ENCODE peak calls at places on chromosomes 4 and X, in ten cellular contexts. X is aorta; N is heart right ventricle; J is uterus; F is CD4-positive, alpha-beta memory T cell; S is body of pancreas; Z is upper lobe of right lung; U is endodermal cell; I is mammary epithelial cell; E is H9. C is an unnamed sample.

GRCh38 chrX:129697204-129697829 is 41.5 kb upstream of the XPNPEP2 start:
- DNase-seq in J (no peak), Z (no peak), E (peak; percentile 26), N (no peak), F (no peak), U (no peak), S (no peak), I (no peak), X (no peak), C (no peak)

GRCh38 chr4:179521937-179522336 is 2079.7 kb upstream of the AGA start:
- DNase-seq in E (no peak), I (no peak), S (no peak), F (no peak), J (no peak), Z (no peak), U (no peak), X (no peak), N (no peak), C (no peak)

GRCh38 chr4:53510316-53510715 is 81.0 kb downstream of the LNX1 start:
- DNase-seq in F (no peak), N (no peak), X (no peak), U (no peak), E (no peak), S (no peak), I (no peak), Z (no peak), J (no peak), C (no peak)

GRCh38 chrX:13263560-13264251 is 56.1 kb downstream of the ATXN3L start:
- DNase-seq in Z (no peak), I (no peak), J (no peak), F (no peak), S (no peak), N (no peak), U (no peak), E (no peak), X (no peak), C (no peak)

GRCh38 chr4:125679989-125680388 is 365.2 kb downstream of the FAT4 start:
- DNase-seq in X (no peak), Z (no peak), S (no peak), J (no peak), E (no peak), N (no peak), I (no peak), F (no peak), U (no peak), C (no peak)

GRCh38 chr4:65367306-65367705 is 303.0 kb downstream of the EPHA5 start:
- DNase-seq in S (no peak), E (no peak), F (no peak), N (no peak), Z (no peak), X (no peak), J (no peak), I (no peak), U (no peak), C (no peak)

GRCh38 chr4:177070533-177070932 is 239.1 kb upstream of the NEIL3 start:
- DNase-seq in S (no peak), E (no peak), F (no peak), I (no peak), J (no peak), N (no peak), U (no peak), Z (no peak), X (no peak), C (no peak)

GRCh38 chr4:63212075-63212474 is 1197.2 kb downstream of the TECRL start:
- DNase-seq in E (no peak), N (no peak), J (no peak), F (no peak), Z (no peak), U (no peak), I (no peak), S (no peak), X (no peak), C (no peak)

GRCh38 chrX:8869812-8870211 is 68.6 kb upstream of the FAM9A start:
- DNase-seq in X (no peak), N (no peak), U (no peak), E (no peak), Z (no peak), S (no peak), I (no peak), J (no peak), F (no peak), C (no peak)

GRCh38 chr4:172980178-172980577 is 188.4 kb upstream of the GALNT7 start:
- DNase-seq in N (no peak), J (no peak), Z (no peak), U (no peak), S (no peak), F (no peak), I (no peak), X (no peak), E (no peak), C (no peak)

GRCh38 chr4:147309434-147309833 is 171.5 kb upstream of the EDNRA start:
- DNase-seq in X (no peak), I (no peak), F (no peak), S (no peak), N (no peak), E (no peak), J (no peak), Z (no peak), U (no peak), C (no peak)

GRCh38 chr4:124183926-124184325 is 528.6 kb downstream of the ANKRD50 start:
- DNase-seq in F (no peak), X (no peak), E (no peak), U (no peak), I (no peak), J (no peak), Z (no peak), S (no peak), N (no peak), C (no peak)

GRCh38 chr4:74675673-74676279 is 118.5 kb downstream of the BTC start:
- DNase-seq in I (peak; percentile 60), E (no peak), U (no peak), Z (no peak), X (no peak), J (no peak), S (peak; percentile 42), F (peak; percentile 26), N (no peak), C (no peak)

GRCh38 chrX:44828008-44828605 is 15.7 kb upstream of the DUSP21 start:
- DNase-seq in E (no peak), J (no peak), U (no peak), I (peak; percentile 85), N (no peak), Z (no peak), S (no peak), X (no peak), F (no peak), C (peak; percentile 17)

DNA sequence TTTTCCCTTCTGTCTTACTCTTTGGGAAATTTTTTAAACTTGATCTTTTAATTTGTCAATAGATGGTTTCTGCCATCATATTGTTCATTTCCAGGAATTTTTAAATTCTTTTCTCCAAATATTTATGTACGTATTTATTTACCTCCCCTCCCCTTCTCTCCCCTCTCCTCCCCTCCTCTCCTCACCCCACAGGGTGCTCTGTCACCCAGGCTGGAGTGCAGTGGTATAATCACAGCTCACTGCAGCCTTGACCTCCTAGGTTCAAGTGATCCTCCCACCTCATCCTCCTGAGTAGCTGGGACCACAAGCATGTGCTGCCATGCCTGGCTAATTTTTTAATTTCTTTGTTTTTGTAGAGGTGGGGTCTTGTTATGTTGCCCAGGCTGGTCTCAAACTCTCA is 73.8 kb downstream of the WWC2 start:
- DNase-seq in E (no peak), X (no peak), I (no peak), N (no peak), U (no peak), J (no peak), S (no peak), Z (no peak), F (no peak), C (no peak)
- H3K4me1 ChIP-seq in E (peaks cover 14% of the 10 kb centered on the region), X (no peaks in the 10 kb centered on the region), I (peaks cover 12% of the 10 kb centered on the region), N (peaks cover 20% of the 10 kb centered on the region), U (peaks cover 8% of the 10 kb centered on the region), J (no peaks in the 10 kb centered on the region), S (peaks cover 49% of the 10 kb centered on the region), Z (peaks cover 15% of the 10 kb centered on the region), F (no peaks in the 10 kb centered on the region), C (peaks cover 4% of the 10 kb centered on the region)

DNA sequence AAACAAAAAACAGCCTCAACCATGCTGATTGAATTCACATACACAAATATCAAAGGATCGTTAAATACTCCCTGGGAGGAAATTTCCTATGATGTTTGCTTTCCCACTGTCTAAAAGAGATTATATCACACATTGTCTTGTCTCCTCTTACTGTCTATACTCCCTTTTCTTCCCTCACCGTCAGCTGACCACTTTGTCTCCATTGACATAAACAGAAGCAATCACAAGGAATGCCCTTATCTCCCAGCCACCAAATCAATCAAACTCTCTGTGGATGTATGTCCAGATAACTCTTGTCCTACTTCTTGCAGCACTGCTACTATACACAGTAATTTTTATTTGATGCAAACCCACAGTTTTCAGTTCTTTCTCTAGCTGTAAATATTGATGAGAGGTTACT is 12.2 kb upstream of the NUDT9 start:
- DNase-seq in J (no peak), F (no peak), S (no peak), X (no peak), U (no peak), Z (no peak), I (no peak), E (no peak), N (no peak), C (no peak)
- H3K27ac ChIP-seq in J (no peak overlapping the region), F (no peak overlapping the region), S (peak overlapping the region; percentile 69), X (no peak overlapping the region), U (no peak overlapping the region), Z (no peak overlapping the region), I (no peak overlapping the region), E (no peak overlapping the region), N (no peak overlapping the region), C (no peak overlapping the region)

GRCh38 chrX:65688403-65688881 is 21.0 kb downstream of the MSN start:
- DNase-seq in E (no peak), N (no peak), J (no peak), I (peak; percentile 61), S (no peak), Z (no peak), U (no peak), F (no peak), X (no peak), C (no peak)

GRCh38 chrX:65687367-65687766 is 19.9 kb downstream of the MSN start:
- DNase-seq in Z (no peak), U (no peak), F (no peak), E (no peak), J (no peak), N (no peak), X (no peak), S (no peak), I (no peak), C (no peak)

GRCh38 chrX:65685112-65685511 is 17.7 kb downstream of the MSN start:
- DNase-seq in S (no peak), E (no peak), N (no peak), J (no peak), I (no peak), X (no peak), F (no peak), Z (no peak), U (no peak), C (no peak)

GRCh38 chrX:65689377-65689776 is 21.9 kb downstream of the MSN start:
- DNase-seq in U (no peak), Z (no peak), N (no peak), X (no peak), F (no peak), S (no peak), E (no peak), J (no peak), I (peak; percentile 49), C (no peak)

GRCh38 chrX:65686246-65686645 is 18.8 kb downstream of the MSN start:
- DNase-seq in I (no peak), S (no peak), Z (no peak), X (no peak), F (no peak), U (no peak), E (no peak), N (no peak), J (no peak), C (no peak)
- H3K4me1 ChIP-seq in I (peaks cover 42% of the 10 kb centered on the region), S (peaks cover 4% of the 10 kb centered on the region), Z (peaks cover 75% of the 10 kb centered on the region), X (peaks cover 3% of the 10 kb centered on the region), F (peaks cover 97% of the 10 kb centered on the region), U (no peaks in the 10 kb centered on the region), E (no peaks in the 10 kb centered on the region), N (peaks cover 70% of the 10 kb centered on the region), J (peaks cover 3% of the 10 kb centered on the region), C (peaks cover 36% of the 10 kb centered on the region)

GRCh38 chr4:120704529-120704928 is 218.0 kb downstream of the PRDM5 start:
- DNase-seq in X (no peak), N (no peak), U (no peak), F (no peak), I (no peak), J (no peak), E (no peak), Z (no peak), S (no peak), C (no peak)
- H3K27ac ChIP-seq in X (no peak overlapping the region), N (peak overlapping the region; percentile 28), U (no peak overlapping the region), F (no peak overlapping the region), I (no peak overlapping the region), J (no peak overlapping the region), E (no peak overlapping the region), Z (no peak overlapping the region), S (no peak overlapping the region), C (no peak overlapping the region)